ENCODE peak calls at places on chromosome 16, in nine cellular contexts. P, Y, J, I, V, R, M, N and X are unnamed samples.

GRCh38 chr16:31664683-31665482 is 137.2 kb downstream of the AHSP start:
- DNase-seq in Y (no peak), N (no peak), R (no peak), J (no peak), P (no peak), I (no peak), V (no peak), M (no peak), X (peak; percentile 25)

GRCh38 chr16:967077-967541 is 3.7 kb downstream of the LMF1 start:
- DNase-seq in N (no peak), M (no peak), I (no peak), J (no peak), P (no peak), Y (no peak), V (no peak), R (no peak), X (no peak)

GRCh38 chr16:73890524-73891500 is 405.8 kb upstream of the PSMD7 start:
- DNase-seq in M (no peak), R (no peak), J (no peak), Y (no peak), V (no peak), I (peak; percentile 30), P (no peak), N (no peak), X (no peak)

GRCh38 chr16:10168258-10168657 is 14.0 kb downstream of the GRIN2A start:
- DNase-seq in M (no peak), P (no peak), R (no peak), J (no peak), Y (no peak), I (no peak), N (no peak), V (no peak), X (no peak)

GRCh38 chr16:30666681-30667080 is 8.4 kb downstream of the FBRS start:
- DNase-seq in V (no peak), Y (no peak), M (no peak), R (no peak), I (no peak), P (no peak), J (no peak), N (no peak), X (no peak)

GRCh38 chr16:35431829-35432663 is 1972.6 kb downstream of the TP53TG3F start:
- DNase-seq in Y (peak; percentile 8), M (no peak), J (no peak), V (no peak), N (no peak), P (no peak), R (no peak), I (no peak), X (no peak)

GRCh38 chr16:56795011-56795410 is 65.1 kb downstream of the NUP93 start:
- DNase-seq in V (no peak), P (no peak), R (peak; percentile 5), Y (no peak), J (no peak), I (no peak), N (no peak), M (no peak), X (no peak)

GRCh38 chr16:23424292-23424958 is 28.6 kb downstream of the COG7 start:
- DNase-seq in J (no peak), V (no peak), P (no peak), I (no peak), M (no peak), Y (no peak), R (peak; percentile 69), N (no peak), X (peak; percentile 93)

GRCh38 chr16:7888421-7888820 is 555.8 kb downstream of the RBFOX1 start:
- DNase-seq in V (no peak), P (no peak), M (no peak), J (no peak), R (no peak), Y (no peak), N (no peak), I (peak; percentile 2), X (no peak)

GRCh38 chr16:25707553-25707952 is 15.8 kb downstream of the HS3ST4 start:
- DNase-seq in V (no peak), R (no peak), M (no peak), Y (no peak), I (no peak), P (no peak), N (no peak), J (no peak), X (no peak)

GRCh38 chr16:58462997-58463891 is 36.7 kb upstream of the NDRG4 start:
- DNase-seq in P (peak; percentile 32), N (no peak), I (peak; percentile 67), M (no peak), R (peak; percentile 41), V (no peak), J (peak; percentile 21), Y (peak; percentile 29), X (no peak)

GRCh38 chr16:56753410-56753809 is 23.5 kb downstream of the NUP93 start:
- DNase-seq in P (no peak), N (no peak), I (no peak), M (no peak), R (no peak), V (no peak), J (no peak), Y (no peak), X (peak; percentile 51)

GRCh38 chr16:6957676-6958075 is 375.0 kb upstream of the RBFOX1 start:
- DNase-seq in J (no peak), V (no peak), N (no peak), R (no peak), I (no peak), Y (no peak), P (no peak), M (no peak), X (no peak)

GRCh38 chr16:72241930-72242329 is 70.0 kb upstream of the PMFBP1 start:
- DNase-seq in I (peak; percentile 29), M (no peak), P (no peak), Y (no peak), J (no peak), R (peak; percentile 67), V (peak; percentile 28), N (no peak), X (peak; percentile 50)

GRCh38 chr16:11852092-11852809 is 909 bp upstream of the RSL1D1 start:
- DNase-seq in I (no peak), Y (peak; percentile 30), P (no peak), J (no peak), R (no peak), V (no peak), N (no peak), M (no peak), X (no peak)

GRCh38 chr16:50460538-50461399 is 87.4 kb upstream of the NKD1 start:
- DNase-seq in Y (no peak), V (no peak), I (no peak), N (no peak), J (no peak), R (no peak), P (no peak), M (peak; percentile 69), X (no peak)

GRCh38 chr16:17072104-17072503 is 398.7 kb downstream of the XYLT1 start:
- DNase-seq in V (no peak), P (no peak), Y (no peak), N (no peak), J (no peak), M (no peak), I (no peak), R (no peak), X (no peak)